ENCODE peak calls at places on chromosome 19, in five cellular contexts. T is DND-41, P is IMR-90, D is nephron progenitor cell, G is AG08396. V is an unnamed sample.

GRCh38 chr19:55369651-55370304 is 485 bp downstream of the IL11 start:
- DNase-seq in T (no peak), P (peak), D (peak), G (peak), V (no peak)

GRCh38 chr19:49560358-49560900 is 19.9 kb downstream of the NOSIP start:
- DNase-seq in D (no peak), G (no peak), P (no peak), T (no peak), V (peak)

GRCh38 chr19:6023936-6024335 is 46.0 kb upstream of the RANBP3 start:
- DNase-seq in P (no peak), T (no peak), D (no peak), G (no peak), V (no peak)

GRCh38 chr19:30799854-30800755 is 427.9 kb downstream of the ZNF536 start:
- DNase-seq in T (peak), P (no peak), D (peak), G (peak), V (no peak)

GRCh38 chr19:48348039-48348438 is 15.7 kb downstream of the TMEM143 start:
- DNase-seq in G (no peak), T (no peak), P (no peak), D (no peak), V (no peak)

GRCh38 chr19:10432736-10433130 is 12.4 kb downstream of the PDE4A start:
- DNase-seq in D (no peak), T (no peak), P (no peak), G (no peak), V (no peak)

GRCh38 chr19:40465025-40465780 is at the start of gene BLVRB:
- DNase-seq in G (peak), P (peak), D (no peak), T (no peak), V (peak)

GRCh38 chr19:45632468-45633196 is 6.6 kb downstream of the EML2 start:
- DNase-seq in G (peak), P (peak), T (peak), D (peak), V (peak)

GRCh38 chr19:34150558-34150957 is 21.7 kb upstream of the LSM14A start:
- DNase-seq in D (no peak), P (no peak), T (no peak), G (no peak), V (no peak)

GRCh38 chr19:57620673-57621348 is 6.8 kb downstream of the ZNF134 start:
- DNase-seq in P (peak), D (no peak), T (no peak), G (no peak), V (no peak)

GRCh38 chr19:6095760-6096159 is 14.5 kb downstream of the RFX2 start:
- DNase-seq in G (no peak), T (no peak), P (no peak), D (no peak), V (no peak)

GRCh38 chr19:2291185-2291751 is 9.3 kb upstream of the PEAK3 start:
- DNase-seq in T (no peak), D (peak), P (no peak), G (no peak), V (no peak)

GRCh38 chr19:12939292-12939606 is 840 bp downstream of the CALR start:
- DNase-seq in D (no peak), G (peak), P (peak), T (peak), V (no peak)

GRCh38 chr19:35856546-35857149 is at the start of gene KIRREL2:
- DNase-seq in P (no peak), T (peak), D (peak), G (no peak), V (no peak)

GRCh38 chr19:750640-751423 is at the start of gene MISP:
- DNase-seq in G (no peak), T (no peak), D (no peak), P (no peak), V (no peak)

GRCh38 chr19:16289594-16289993 is 35.0 kb upstream of the KLF2 start:
- DNase-seq in P (no peak), G (no peak), T (no peak), D (no peak), V (no peak)

GRCh38 chr19:13825489-13826475 is 30.5 kb downstream of the ZSWIM4 start:
- DNase-seq in P (no peak), G (no peak), T (peak), D (peak), V (no peak)

GRCh38 chr19:49689133-49690072 is at the start of gene ADM5:
- DNase-seq in P (no peak), G (peak), D (peak), T (no peak), V (no peak)

GRCh38 chr19:41612483-41612882 is 14.4 kb downstream of the CEACAM4 start:
- DNase-seq in D (no peak), P (no peak), T (no peak), G (no peak), V (no peak)

GRCh38 chr19:57271280-57271679 is 9.0 kb upstream of the ZNF460 start:
- DNase-seq in T (no peak), D (no peak), P (no peak), G (no peak), V (no peak)

GRCh38 chr19:15251010-15251748 is 18.9 kb upstream of the EPHX3 start:
- DNase-seq in D (no peak), G (no peak), T (no peak), P (peak), V (no peak)

GRCh38 chr19:13100031-13100588 is 2.5 kb downstream of the LYL1 start:
- DNase-seq in G (no peak), P (no peak), D (no peak), T (peak), V (peak)

GRCh38 chr19:36041831-36042230 is 9.2 kb upstream of the CLIP3 start:
- DNase-seq in T (no peak), D (no peak), G (peak), P (peak), V (no peak)

GRCh38 chr19:13983213-13983889 is 22.8 kb downstream of the RFX1 start:
- DNase-seq in G (no peak), P (no peak), D (no peak), T (no peak), V (peak)

GRCh38 chr19:10699650-10700335 is 1.4 kb upstream of the QTRT1 start:
- DNase-seq in T (peak), D (peak), P (peak), G (peak), V (peak)

GRCh38 chr19:39276740-39277139 is 8.5 kb downstream of the IFNL2 start:
- DNase-seq in T (no peak), D (no peak), G (no peak), P (no peak), V (no peak)

GRCh38 chr19:48646912-48647216 is 877 bp upstream of the CA11 start:
- DNase-seq in T (no peak), P (no peak), G (no peak), D (no peak), V (no peak)

GRCh38 chr19:49472936-49473335 is 1.1 kb upstream of the FLT3LG start:
- DNase-seq in P (no peak), G (no peak), T (no peak), D (no peak), V (no peak)

GRCh38 chr19:49362048-49362925 is at the start of gene TEAD2:
- DNase-seq in T (no peak), G (peak), D (peak), P (peak), V (no peak)

GRCh38 chr19:10317857-10318462 is 2.1 kb upstream of the FDX2 start:
- DNase-seq in G (no peak), D (no peak), P (no peak), T (no peak), V (no peak)

V was measured in central memory CD4-positive, alpha-beta T cell.